ENCODE peak calls at places on chromosome 6, in four cellular contexts. N is esophagus muscularis mucosa, L is MCF 10A, K is NCI-H2029 treated with DMSO at 0.1 percent for 48 hours. H is an unnamed sample.

GRCh38 chr6:88780714-88781389 is 182.6 kb downstream of the RNGTT start:
- DNase-seq in L (peak; percentile 91), K (peak; percentile 75), N (no peak), H (peak; percentile 63)

GRCh38 chr6:137661601-137662000 is 167.4 kb upstream of the OLIG3 start:
- DNase-seq in K (no peak), N (no peak), L (peak; percentile 31), H (no peak)

GRCh38 chr6:44428682-44429081 is 41.2 kb downstream of the CDC5L start:
- DNase-seq in N (no peak), K (no peak), L (no peak), H (no peak)

GRCh38 chr6:20180935-20181334 is 31.3 kb downstream of the MBOAT1 start:
- DNase-seq in K (peak; percentile 57), N (no peak), L (no peak), H (no peak)

GRCh38 chr6:30844118-30844535 is 40.2 kb upstream of the DDR1 start:
- DNase-seq in L (no peak), N (no peak), K (no peak), H (no peak)

GRCh38 chr6:3023663-3024483 is 24.2 kb downstream of the NQO2 start:
- DNase-seq in K (peak; percentile 30), N (peak; percentile 98), L (peak; percentile 93), H (peak; percentile 92)

GRCh38 chr6:158198461-158198860 is 30.3 kb downstream of the GTF2H5 start:
- DNase-seq in L (no peak), N (no peak), K (no peak), H (no peak)

GRCh38 chr6:56842602-56843475 is 112.1 kb upstream of the BEND6 start:
- DNase-seq in K (no peak), N (no peak), L (peak; percentile 55), H (peak; percentile 65)

GRCh38 chr6:165697171-165697570 is 34.1 kb upstream of the PDE10A start:
- DNase-seq in N (no peak), K (no peak), L (no peak), H (no peak)

GRCh38 chr6:169221264-169221663 is 32.4 kb downstream of the THBS2 start:
- DNase-seq in K (no peak), N (peak; percentile 68), L (no peak), H (no peak)

GRCh38 chr6:75747985-75748742 is 875 bp upstream of the MYO6 start:
- DNase-seq in L (no peak), N (no peak), K (no peak), H (no peak)

GRCh38 chr6:129635396-129636164 is 74.4 kb downstream of the ARHGAP18 start:
- DNase-seq in N (no peak), L (peak; percentile 26), K (no peak), H (no peak)

GRCh38 chr6:6712258-6712978 is 123.9 kb downstream of the LY86 start:
- DNase-seq in K (no peak), L (peak; percentile 96), N (no peak), H (no peak)

GRCh38 chr6:106315765-106316375 is 9.7 kb downstream of the ATG5 start:
- DNase-seq in L (peak; percentile 46), K (peak; percentile 75), N (no peak), H (no peak)

GRCh38 chr6:141077355-141078333 is 1055.1 kb upstream of the GJE1 start:
- DNase-seq in K (no peak), L (peak; percentile 22), N (no peak), H (no peak)

GRCh38 chr6:1917628-1918371 is 308.1 kb downstream of the FOXC1 start:
- DNase-seq in N (peak; percentile 68), K (no peak), L (peak; percentile 75), H (no peak)

GRCh38 chr6:127946388-127946787 is 45.5 kb upstream of the THEMIS start:
- DNase-seq in K (no peak), N (no peak), L (no peak), H (no peak)

GRCh38 chr6:3987072-3987471 is 91.9 kb downstream of the FAM217A start:
- DNase-seq in K (peak; percentile 22), L (no peak), N (no peak), H (no peak)

GRCh38 chr6:33609444-33610034 is 11.6 kb upstream of the ITPR3 start:
- DNase-seq in K (no peak), N (no peak), L (peak; percentile 39), H (no peak)

GRCh38 chr6:40328376-40328987 is 258.7 kb downstream of the LRFN2 start:
- DNase-seq in K (peak; percentile 67), L (peak; percentile 30), N (no peak), H (peak; percentile 61)

GRCh38 chr6:126176266-126176665 is 163.6 kb upstream of the CENPW start:
- DNase-seq in N (no peak), L (peak; percentile 48), K (peak; percentile 64), H (no peak)

GRCh38 chr6:149362289-149362688 is 37.8 kb upstream of the SUMO4 start:
- DNase-seq in L (peak; percentile 14), N (no peak), K (no peak), H (no peak)

GRCh38 chr6:90397929-90398674 is 101.5 kb upstream of the BACH2 start:
- DNase-seq in K (no peak), L (no peak), N (no peak), H (no peak)

GRCh38 chr6:21987501-21987957 is 309.3 kb downstream of the PRL start:
- DNase-seq in K (no peak), L (peak; percentile 71), N (no peak), H (peak; percentile 76)

GRCh38 chr6:131946992-131947955 is 3.9 kb downstream of the CCN2 start:
- DNase-seq in L (no peak), N (no peak), K (no peak), H (no peak)

GRCh38 chr6:166167801-166168615 is at the start of gene TBXT:
- DNase-seq in L (no peak), K (no peak), N (no peak), H (peak; percentile 38)

GRCh38 chr6:24991748-24992467 is 56.1 kb upstream of the RIPOR2 start:
- DNase-seq in N (no peak), L (peak; percentile 76), K (peak; percentile 74), H (peak; percentile 66)

GRCh38 chr6:169975286-169975685 is 223.9 kb downstream of the ERMARD start:
- DNase-seq in L (no peak), N (no peak), K (no peak), H (no peak)

GRCh38 chr6:131995924-131996323 is 44.8 kb upstream of the CCN2 start:
- DNase-seq in N (no peak), L (peak; percentile 81), K (no peak), H (no peak)

GRCh38 chr6:20876016-20876415 is 341.8 kb downstream of the CDKAL1 start:
- DNase-seq in L (no peak), K (no peak), N (no peak), H (peak; percentile 20)

GRCh38 chr6:131733376-131734016 is 22.7 kb upstream of the CTAGE9 start:
- DNase-seq in N (no peak), L (peak; percentile 56), K (no peak), H (no peak)

GRCh38 chr6:144574796-144575195 is 289.7 kb downstream of the UTRN start:
- DNase-seq in K (no peak), L (no peak), N (no peak), H (no peak)

GRCh38 chr6:75103411-75103810 is 102.4 kb downstream of the COL12A1 start:
- DNase-seq in N (no peak), L (no peak), K (no peak), H (no peak)

H was measured in BE2C.